ENCODE peak calls at places on chromosome 12, in nine cellular contexts. O is neural progenitor cell, V is IMR-90, E is lower lobe of right lung, K is tibial artery, F is psoas muscle, H is AG10803, J is left ventricle myocardium inferior, S is cardiac muscle cell. Y is an unnamed sample.

GRCh38 chr12:93749515-93749914 is 72.3 kb downstream of the CRADD start:
- DNase-seq in O (no peak), V (no peak), E (no peak), K (no peak), F (no peak), H (no peak), J (no peak), S (no peak), Y (no peak)

GRCh38 chr12:28535216-28535615 is 345.0 kb downstream of the CCDC91 start:
- DNase-seq in O (no peak), V (peak), E (no peak), K (no peak), F (no peak), H (peak), J (no peak), S (no peak), Y (peak)

GRCh38 chr12:89135976-89136634 is 216.2 kb downstream of the DUSP6 start:
- DNase-seq in O (no peak), V (peak), E (no peak), K (no peak), F (no peak), H (peak), J (no peak), S (no peak), Y (no peak)

GRCh38 chr12:70994217-70994788 is 73.8 kb upstream of the PTPRR start:
- DNase-seq in O (no peak), V (peak), E (no peak), K (no peak), F (no peak), H (peak), J (no peak), S (no peak), Y (peak)

GRCh38 chr12:26832817-26833691 is at the start of gene ITPR2:
- DNase-seq in O (peak), V (peak), E (peak), K (peak), F (peak), H (peak), J (peak), S (peak), Y (no peak)

GRCh38 chr12:120194226-120194533 is 335 bp downstream of the GCN1 start:
- DNase-seq in O (no peak), V (no peak), E (no peak), K (no peak), F (no peak), H (no peak), J (no peak), S (no peak), Y (no peak)

GRCh38 chr12:27573972-27574371 is 50.0 kb downstream of the PPFIBP1 start:
- DNase-seq in O (no peak), V (peak), E (no peak), K (no peak), F (no peak), H (peak), J (no peak), S (no peak), Y (peak)

GRCh38 chr12:109568486-109568885 is 4.8 kb downstream of the MMAB start:
- DNase-seq in O (no peak), V (peak), E (no peak), K (no peak), F (no peak), H (no peak), J (no peak), S (no peak), Y (no peak)

GRCh38 chr12:95102916-95103671 is 29.7 kb upstream of the NR2C1 start:
- DNase-seq in O (no peak), V (peak), E (no peak), K (no peak), F (no peak), H (peak), J (no peak), S (no peak), Y (no peak)

GRCh38 chr12:72499244-72499643 is 227.1 kb downstream of the TRHDE start:
- DNase-seq in O (no peak), V (peak), E (no peak), K (no peak), F (no peak), H (no peak), J (no peak), S (no peak), Y (no peak)

GRCh38 chr12:122870867-122871664 is 24.9 kb downstream of the VPS37B start:
- DNase-seq in O (peak), V (peak), E (peak), K (no peak), F (no peak), H (peak), J (no peak), S (no peak), Y (no peak)

GRCh38 chr12:123965382-123965781 is 7.2 kb downstream of the CCDC92 start:
- DNase-seq in O (no peak), V (no peak), E (no peak), K (no peak), F (no peak), H (no peak), J (no peak), S (no peak), Y (no peak)

GRCh38 chr12:65278576-65279386 is at the start of gene MSRB3:
- DNase-seq in O (peak), V (peak), E (peak), K (peak), F (peak), H (peak), J (peak), S (peak), Y (peak)

GRCh38 chr12:13887774-13888388 is 93.5 kb downstream of the GRIN2B start:
- DNase-seq in O (no peak), V (no peak), E (no peak), K (no peak), F (no peak), H (no peak), J (no peak), S (no peak), Y (no peak)

GRCh38 chr12:26748741-26749431 is 84.1 kb downstream of the ITPR2 start:
- DNase-seq in O (no peak), V (peak), E (no peak), K (no peak), F (no peak), H (no peak), J (no peak), S (no peak), Y (no peak)

GRCh38 chr12:92606956-92607355 is 95.8 kb upstream of the PLEKHG7 start:
- DNase-seq in O (no peak), V (no peak), E (no peak), K (no peak), F (no peak), H (no peak), J (no peak), S (no peak), Y (no peak)

GRCh38 chr12:54497883-54498282 is 331 bp downstream of the NCKAP1L start:
- DNase-seq in O (no peak), V (no peak), E (no peak), K (no peak), F (no peak), H (no peak), J (no peak), S (no peak), Y (no peak)

GRCh38 chr12:124754949-124755800 is 108.5 kb downstream of the SCARB1 start:
- DNase-seq in O (peak), V (peak), E (peak), K (peak), F (peak), H (peak), J (peak), S (no peak), Y (no peak)

GRCh38 chr12:109753054-109753401 is 39.4 kb downstream of the FAM222A start:
- DNase-seq in O (no peak), V (no peak), E (peak), K (peak), F (no peak), H (no peak), J (peak), S (no peak), Y (no peak)

GRCh38 chr12:54956322-54956721 is 28.2 kb downstream of the TESPA1 start:
- DNase-seq in O (no peak), V (no peak), E (no peak), K (no peak), F (no peak), H (no peak), J (no peak), S (no peak), Y (no peak)

GRCh38 chr12:22256076-22256475 is 78.4 kb downstream of the ST8SIA1 start:
- DNase-seq in O (no peak), V (peak), E (no peak), K (no peak), F (no peak), H (no peak), J (no peak), S (no peak), Y (no peak)

GRCh38 chr12:40224439-40225291 is at the start of gene LRRK2:
- DNase-seq in O (peak), V (peak), E (peak), K (peak), F (peak), H (peak), J (peak), S (peak), Y (no peak)

GRCh38 chr12:50132505-50133135 is 20.6 kb downstream of the COX14 start:
- DNase-seq in O (peak), V (peak), E (no peak), K (no peak), F (no peak), H (peak), J (no peak), S (peak), Y (no peak)

GRCh38 chr12:69196302-69197288 is 42.8 kb upstream of the CPSF6 start:
- DNase-seq in O (no peak), V (peak), E (no peak), K (no peak), F (no peak), H (peak), J (no peak), S (no peak), Y (no peak)

GRCh38 chr12:19388131-19388549 is 51.2 kb upstream of the AEBP2 start:
- DNase-seq in O (no peak), V (peak), E (no peak), K (no peak), F (no peak), H (peak), J (no peak), S (no peak), Y (no peak)

GRCh38 chr12:49832836-49833421 is 4.7 kb upstream of the NCKAP5L start:
- DNase-seq in O (no peak), V (peak), E (no peak), K (no peak), F (no peak), H (peak), J (no peak), S (no peak), Y (peak)

GRCh38 chr12:123337053-123337452 is 27.6 kb downstream of the SBNO1 start:
- DNase-seq in O (no peak), V (no peak), E (no peak), K (no peak), F (no peak), H (no peak), J (no peak), S (no peak), Y (no peak)

GRCh38 chr12:132578826-132579225 is 31.6 kb downstream of the LRCOL1 start:
- DNase-seq in O (no peak), V (no peak), E (no peak), K (no peak), F (no peak), H (no peak), J (no peak), S (no peak), Y (no peak)

GRCh38 chr12:132576701-132577100 is 33.7 kb downstream of the LRCOL1 start:
- DNase-seq in O (no peak), V (no peak), E (no peak), K (no peak), F (no peak), H (no peak), J (no peak), S (no peak), Y (no peak)

GRCh38 chr12:132578118-132578517 is 32.3 kb downstream of the LRCOL1 start:
- DNase-seq in O (no peak), V (no peak), E (no peak), K (no peak), F (no peak), H (no peak), J (no peak), S (no peak), Y (no peak)

GRCh38 chr12:132575661-132576060 is 34.7 kb downstream of the LRCOL1 start:
- DNase-seq in O (no peak), V (no peak), E (no peak), K (no peak), F (no peak), H (no peak), J (no peak), S (no peak), Y (no peak)

GRCh38 chr12:132577191-132577920 is 33.0 kb downstream of the LRCOL1 start:
- DNase-seq in O (no peak), V (no peak), E (no peak), K (no peak), F (no peak), H (no peak), J (no peak), S (no peak), Y (no peak)
- H3K4me3 ChIP-seq in O (no peak), V (no peak), E (no peak), K (no peak), F (no peak), H (no peak), J (no peak), S (no peak), Y (no peak)

GRCh38 chr12:62435337-62436163 is 31.1 kb upstream of the MON2 start:
- DNase-seq in O (peak), V (peak), E (peak), K (peak), F (peak), H (peak), J (peak), S (peak), Y (no peak)
- TF ChIP-seq CTCF in O (peak), V (peak), E (peak), K (peak), F (peak), H (peak), J (peak), S (peak), Y (peak)

DNA sequence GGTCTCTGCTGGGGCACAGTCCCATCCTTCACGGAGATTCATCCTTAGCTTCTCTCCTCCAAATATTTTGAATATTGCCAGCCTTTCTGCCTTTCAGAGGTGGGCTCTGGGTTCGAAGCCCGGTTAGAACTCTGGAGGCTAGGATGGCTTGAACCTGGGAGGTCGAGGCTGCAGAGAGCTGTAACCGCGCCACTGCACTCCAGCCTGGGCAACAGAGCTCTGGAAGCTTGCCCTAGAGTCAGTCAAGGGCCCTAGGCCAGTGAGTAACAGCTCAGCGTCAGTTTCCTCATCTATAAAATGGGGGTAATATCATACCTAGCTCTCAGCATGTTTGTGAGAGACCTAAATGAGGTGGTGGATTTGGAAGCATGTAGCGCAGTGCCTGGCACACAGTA is 3.2 kb downstream of the PTPN6 start:
- DNase-seq in O (no peak), V (no peak), E (no peak), K (no peak), F (no peak), H (no peak), J (no peak), S (no peak), Y (no peak)
- H3K4me3 ChIP-seq in O (no peak), V (no peak), E (peak), K (no peak), F (peak), H (no peak), J (peak), S (no peak), Y (no peak)

GRCh38 chr12:103765322-103765721 is 75.7 kb downstream of the NT5DC3 start:
- DNase-seq in O (no peak), V (no peak), E (no peak), K (no peak), F (no peak), H (no peak), J (no peak), S (no peak), Y (no peak)
- TF ChIP-seq CTCF in O (no peak), V (no peak), E (no peak), K (no peak), F (no peak), H (no peak), J (no peak), S (no peak), Y (no peak)

GRCh38 chr12:25054783-25055144 is 105.9 kb upstream of the BCAT1 start:
- DNase-seq in O (no peak), V (peak), E (no peak), K (no peak), F (no peak), H (no peak), J (no peak), S (no peak), Y (no peak)
- H3K4me3 ChIP-seq in O (no peak), V (no peak), E (peak), K (no peak), F (peak), H (no peak), J (peak), S (no peak), Y (no peak)

DNA sequence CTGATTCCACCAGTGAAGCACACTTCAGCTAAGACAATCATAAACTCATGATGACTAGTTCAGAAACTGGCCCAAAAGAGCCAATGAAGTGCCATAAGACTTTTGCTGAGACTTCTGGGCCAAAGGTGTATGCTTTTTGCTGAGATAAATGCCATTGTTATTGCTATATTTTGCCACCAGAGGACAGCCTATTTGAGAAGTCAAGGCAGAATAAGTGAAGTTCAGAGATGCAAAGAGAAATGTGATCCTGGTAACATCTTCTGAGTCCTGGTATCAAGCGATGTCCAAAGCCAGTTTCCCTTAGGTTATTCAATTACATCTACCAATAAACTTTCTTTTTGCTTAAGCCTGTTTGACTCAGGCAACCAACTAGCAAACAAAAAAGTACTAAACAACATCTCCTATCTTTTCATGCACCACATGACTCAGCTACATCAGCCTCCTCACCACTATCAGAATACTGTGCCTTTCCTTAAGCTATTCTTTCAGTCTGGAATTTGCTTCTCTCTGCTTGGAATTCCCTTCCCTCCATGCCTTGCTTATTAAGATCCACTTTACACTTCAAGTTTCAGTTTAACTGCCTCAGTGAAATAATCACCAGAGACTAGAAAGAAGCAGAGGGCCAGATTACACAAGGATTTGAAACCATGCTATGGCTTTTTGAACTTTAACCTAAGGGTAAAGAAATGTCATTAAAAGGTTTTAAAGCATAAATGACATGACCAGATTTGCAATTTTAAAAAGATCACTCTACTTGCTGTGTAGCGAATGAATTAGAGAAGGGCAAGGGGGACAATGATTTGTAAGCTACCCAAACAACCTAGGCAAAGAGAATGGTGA is 14.0 kb downstream of the CRY1 start:
- DNase-seq in O (no peak), V (peak), E (no peak), K (no peak), F (no peak), H (peak), J (no peak), S (peak), Y (no peak)
- TF ChIP-seq CTCF in O (peak), V (peak), E (peak), K (peak), F (no peak), H (peak), J (peak), S (peak), Y (peak)

GRCh38 chr12:6181583-6182278 is 18.5 kb upstream of the CD9 start:
- DNase-seq in O (no peak), V (no peak), E (no peak), K (no peak), F (no peak), H (no peak), J (no peak), S (no peak), Y (no peak)
- H3K4me3 ChIP-seq in O (no peak), V (no peak), E (no peak), K (peak), F (no peak), H (no peak), J (peak), S (no peak), Y (no peak)

Y was measured in AG04449.